ENCODE peak calls at places on chromosomes 11 and 22, in four cellular contexts. Y is left colon, X is heart left ventricle, L is fibroblast of lung. I is an unnamed sample.
A peak's percentile ranks its signal among the peaks of the same experiment; 100 is the strongest.

GRCh38 chr11:114432893-114433292 is 6.4 kb upstream of the REXO2 start:
- DNase-seq in Y (no peak), X (no peak), L (no peak), I (no peak)

GRCh38 chr11:1175461-1176223 is 17.9 kb downstream of the MUC5AC start:
- DNase-seq in Y (no peak), X (peak; percentile 6), L (no peak), I (no peak)

GRCh38 chr11:100908746-100909145 is 220.9 kb downstream of the PGR start:
- DNase-seq in Y (no peak), X (no peak), L (peak; percentile 85), I (peak; percentile 54)

GRCh38 chr11:29310016-29310415 is 706.8 kb downstream of the KCNA4 start:
- DNase-seq in Y (no peak), X (no peak), L (peak; percentile 96), I (no peak)

GRCh38 chr11:45252877-45253276 is 33.3 kb downstream of the SYT13 start:
- DNase-seq in Y (no peak), X (no peak), L (no peak), I (no peak)

GRCh38 chr11:134861490-134862107 is 449.6 kb upstream of the B3GAT1 start:
- DNase-seq in Y (no peak), X (no peak), L (no peak), I (no peak)

GRCh38 chr11:128745296-128746183 is 51.7 kb downstream of the FLI1 start:
- DNase-seq in Y (no peak), X (no peak), L (peak; percentile 43), I (peak; percentile 34)

GRCh38 chr11:129861702-129862107 is 33.7 kb downstream of the NFRKB start:
- DNase-seq in Y (peak; percentile 54), X (peak; percentile 49), L (peak; percentile 97), I (peak; percentile 92)

GRCh38 chr11:128473631-128474030 is 113.7 kb downstream of the ETS1 start:
- DNase-seq in Y (no peak), X (no peak), L (no peak), I (no peak)

GRCh38 chr22:43820671-43821305 is 8.7 kb upstream of the EFCAB6 start:
- DNase-seq in Y (no peak), X (no peak), L (no peak), I (no peak)

GRCh38 chr22:46537946-46538815 is 761 bp upstream of the CELSR1 start:
- DNase-seq in Y (no peak), X (no peak), L (peak; percentile 65), I (peak; percentile 24)

GRCh38 chr22:22909605-22910271 is 22.1 kb downstream of the IGLL5 start:
- DNase-seq in Y (no peak), X (no peak), L (no peak), I (no peak)

GRCh38 chr22:46948411-46949144 is 186.1 kb downstream of the TBC1D22A start:
- DNase-seq in Y (no peak), X (no peak), L (no peak), I (no peak)

GRCh38 chr22:35561796-35562526 is 21.3 kb downstream of the RASD2 start:
- DNase-seq in Y (no peak), X (no peak), L (peak; percentile 91), I (peak; percentile 46)

GRCh38 chr11:8374716-8375115 is 111.0 kb upstream of the LMO1 start:
- DNase-seq in Y (no peak), X (no peak), L (no peak), I (no peak)

GRCh38 chr11:47425611-47426010 is 628 bp downstream of the PSMC3 start:
- DNase-seq in Y (no peak), X (peak; percentile 7), L (no peak), I (no peak)

GRCh38 chr11:18324381-18324780 is 2.0 kb downstream of the GTF2H1 start:
- DNase-seq in Y (no peak), X (no peak), L (no peak), I (no peak)

GRCh38 chr11:2883717-2884423 is 1.7 kb downstream of the CDKN1C start:
- DNase-seq in Y (peak; percentile 27), X (peak; percentile 35), L (no peak), I (peak; percentile 30)

GRCh38 chr22:35995345-35995744 is 33.3 kb downstream of the RBFOX2 start:
- DNase-seq in Y (no peak), X (no peak), L (no peak), I (no peak)

GRCh38 chr11:102186836-102187235 is 76.6 kb downstream of the YAP1 start:
- DNase-seq in Y (no peak), X (no peak), L (peak; percentile 30), I (peak; percentile 56)

GRCh38 chr22:49728566-49729271 is 99.0 kb downstream of the BRD1 start:
- DNase-seq in Y (no peak), X (no peak), L (no peak), I (no peak)

GRCh38 chr11:887589-887988 is 23.0 kb downstream of the CHID1 start:
- DNase-seq in Y (no peak), X (no peak), L (no peak), I (no peak)

GRCh38 chr11:3022300-3022967 is 30.3 kb upstream of the NAP1L4 start:
- DNase-seq in Y (no peak), X (no peak), L (peak; percentile 35), I (peak; percentile 76)